ENCODE peak calls at places on chromosomes 13 and 19, in nine cellular contexts. U is Peyer's patch, X is IMR-90, N is esophagus squamous epithelium, V is prostate gland, K is uterus, Z is A549, L is breast epithelium, Q is spleen. H is an unnamed sample.

GRCh38 chr13:24923305-24923640 is 159.3 kb downstream of the RNF17 start:
- DNase-seq in Q (no peak), K (no peak), Z (no peak), X (peak; percentile 75), N (no peak), L (no peak), V (no peak), U (no peak), H (no peak)

GRCh38 chr19:7533925-7534480 is 1.5 kb upstream of the PNPLA6 start:
- DNase-seq in K (peak; percentile 89), Q (peak; percentile 95), U (peak; percentile 88), V (peak; percentile 84), Z (peak; percentile 88), L (peak; percentile 81), X (peak; percentile 85), N (peak; percentile 54), H (peak; percentile 89)

GRCh38 chr13:33798023-33798422 is 19.9 kb upstream of the RFC3 start:
- DNase-seq in N (no peak), Q (no peak), Z (no peak), L (no peak), X (no peak), K (no peak), U (no peak), V (no peak), H (no peak)

GRCh38 chr19:47271949-47272348 is 2.7 kb upstream of the INAFM1 start:
- DNase-seq in Z (no peak), N (no peak), K (no peak), U (no peak), Q (peak; percentile 80), V (no peak), L (no peak), X (no peak), H (no peak)

GRCh38 chr13:54144809-54145208 is 1116.2 kb downstream of the OLFM4 start:
- DNase-seq in K (no peak), N (no peak), V (no peak), Z (no peak), L (no peak), Q (no peak), X (no peak), U (no peak), H (no peak)

GRCh38 chr13:112587767-112588489 is at the start of gene TUBGCP3:
- DNase-seq in U (peak; percentile 68), V (peak; percentile 64), K (peak; percentile 81), L (peak; percentile 53), Z (peak; percentile 82), N (no peak), X (peak; percentile 78), Q (peak; percentile 97), H (peak; percentile 90)

GRCh38 chr13:79229761-79230160 is 176.3 kb downstream of the RBM26 start:
- DNase-seq in L (no peak), Q (no peak), Z (no peak), V (no peak), K (no peak), X (no peak), U (no peak), N (no peak), H (no peak)

GRCh38 chr13:111011899-111012298 is 97.0 kb upstream of the ANKRD10 start:
- DNase-seq in Q (no peak), K (no peak), X (no peak), L (no peak), Z (peak; percentile 4), V (no peak), U (no peak), N (no peak), H (no peak)

GRCh38 chr13:43908156-43909126 is 28.7 kb downstream of the LACC1 start:
- DNase-seq in U (no peak), X (peak; percentile 91), Q (no peak), V (peak; percentile 24), N (no peak), L (no peak), Z (peak; percentile 66), K (no peak), H (no peak)

GRCh38 chr19:58543826-58544590 is at the start of gene TRIM28:
- DNase-seq in Z (peak; percentile 100), Q (peak; percentile 100), K (peak; percentile 100), N (no peak), X (peak; percentile 99), U (peak; percentile 99), V (peak; percentile 98), L (peak; percentile 98), H (peak; percentile 100)

GRCh38 chr19:37896142-37896541 is 10.3 kb downstream of the WDR87 start:
- DNase-seq in Z (no peak), Q (no peak), X (no peak), L (no peak), K (no peak), U (no peak), V (no peak), N (no peak), H (no peak)

GRCh38 chr19:49746206-49746958 is 16.7 kb downstream of the TSKS start:
- DNase-seq in Z (peak; percentile 85), Q (peak; percentile 83), L (peak; percentile 26), U (no peak), V (no peak), X (no peak), K (peak; percentile 51), N (no peak), H (peak; percentile 74)

GRCh38 chr13:71663431-71663830 is 203.6 kb downstream of the DACH1 start:
- DNase-seq in X (no peak), K (no peak), U (no peak), L (no peak), Z (no peak), N (no peak), V (no peak), Q (no peak), H (no peak)

GRCh38 chr13:94188173-94188869 is 291.2 kb downstream of the DCT start:
- DNase-seq in X (no peak), N (no peak), L (no peak), V (no peak), Q (no peak), U (no peak), Z (no peak), K (no peak), H (no peak)

GRCh38 chr19:33193864-33194362 is at the start of gene LRP3:
- DNase-seq in N (no peak), Q (peak; percentile 79), X (peak; percentile 11), U (no peak), V (peak; percentile 38), K (peak; percentile 49), L (no peak), Z (peak; percentile 55), H (peak; percentile 61)
- TF ChIP-seq POLR2A in N (no peak), Q (no peak), X (no peak), U (no peak), V (no peak), K (no peak), L (no peak), Z (peak; percentile 36), H (no peak)

DNA sequence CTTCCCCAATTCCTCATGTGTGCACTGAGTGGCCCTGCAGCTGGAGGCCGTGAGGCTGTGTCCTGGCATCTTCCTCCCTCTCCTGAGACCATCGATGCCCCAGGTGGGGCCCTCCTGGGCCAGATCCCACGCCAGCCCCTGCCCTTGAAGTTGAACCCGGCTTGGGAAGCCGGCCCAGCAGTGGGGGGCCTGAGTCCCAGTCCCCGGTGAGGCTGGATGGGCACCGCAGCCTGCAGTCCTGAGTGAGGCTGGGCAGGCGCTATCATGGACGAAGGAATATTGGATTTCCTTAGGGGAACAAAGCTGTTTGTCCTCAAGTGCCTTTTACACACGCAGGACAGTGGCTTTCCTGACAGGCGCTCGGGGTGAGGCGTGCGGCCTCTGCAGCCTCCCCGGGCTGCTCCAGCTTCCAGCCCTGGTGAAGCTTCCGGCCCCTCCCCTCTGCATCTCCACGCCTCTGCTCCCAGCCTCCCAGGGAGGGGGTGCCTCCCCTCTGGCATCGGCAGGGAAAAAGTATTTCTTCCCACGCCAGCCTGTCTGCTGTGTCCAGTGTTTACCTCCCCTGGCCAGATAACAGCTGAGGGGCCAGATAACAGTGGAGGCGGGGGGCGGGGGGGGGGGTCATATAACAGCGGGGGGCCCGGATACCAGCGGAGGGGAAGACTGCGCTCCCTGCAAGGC is 159.5 kb downstream of the KDM4B start:
- DNase-seq in L (no peak), X (peak; percentile 75), Q (no peak), N (no peak), V (peak; percentile 22), Z (no peak), K (peak; percentile 67), U (no peak), H (peak; percentile 89)
- H3K4me1 ChIP-seq in L (no peaks in the 10 kb centered on the region), X (peaks cover 22% of the 10 kb centered on the region), Q (peaks cover 94% of the 10 kb centered on the region), N (peaks cover 3% of the 10 kb centered on the region), V (peaks cover 9% of the 10 kb centered on the region), Z (no peaks in the 10 kb centered on the region), K (peaks cover 2% of the 10 kb centered on the region), U (peaks cover 14% of the 10 kb centered on the region), H (peaks cover 27% of the 10 kb centered on the region)

GRCh38 chr19:42928896-42929295 is 8.1 kb downstream of the PSG7 start:
- DNase-seq in L (no peak), Z (no peak), U (no peak), N (no peak), V (no peak), X (no peak), Q (no peak), K (no peak), H (no peak)
- H3K9me3 ChIP-seq in L (no peaks in the 10 kb centered on the region), Z (peaks cover 3% of the 10 kb centered on the region), U (no peaks in the 10 kb centered on the region), N (no peaks in the 10 kb centered on the region), V (no peaks in the 10 kb centered on the region), X (no peaks in the 10 kb centered on the region), Q (no peaks in the 10 kb centered on the region), K (no peaks in the 10 kb centered on the region), H (no peaks in the 10 kb centered on the region)

DNA sequence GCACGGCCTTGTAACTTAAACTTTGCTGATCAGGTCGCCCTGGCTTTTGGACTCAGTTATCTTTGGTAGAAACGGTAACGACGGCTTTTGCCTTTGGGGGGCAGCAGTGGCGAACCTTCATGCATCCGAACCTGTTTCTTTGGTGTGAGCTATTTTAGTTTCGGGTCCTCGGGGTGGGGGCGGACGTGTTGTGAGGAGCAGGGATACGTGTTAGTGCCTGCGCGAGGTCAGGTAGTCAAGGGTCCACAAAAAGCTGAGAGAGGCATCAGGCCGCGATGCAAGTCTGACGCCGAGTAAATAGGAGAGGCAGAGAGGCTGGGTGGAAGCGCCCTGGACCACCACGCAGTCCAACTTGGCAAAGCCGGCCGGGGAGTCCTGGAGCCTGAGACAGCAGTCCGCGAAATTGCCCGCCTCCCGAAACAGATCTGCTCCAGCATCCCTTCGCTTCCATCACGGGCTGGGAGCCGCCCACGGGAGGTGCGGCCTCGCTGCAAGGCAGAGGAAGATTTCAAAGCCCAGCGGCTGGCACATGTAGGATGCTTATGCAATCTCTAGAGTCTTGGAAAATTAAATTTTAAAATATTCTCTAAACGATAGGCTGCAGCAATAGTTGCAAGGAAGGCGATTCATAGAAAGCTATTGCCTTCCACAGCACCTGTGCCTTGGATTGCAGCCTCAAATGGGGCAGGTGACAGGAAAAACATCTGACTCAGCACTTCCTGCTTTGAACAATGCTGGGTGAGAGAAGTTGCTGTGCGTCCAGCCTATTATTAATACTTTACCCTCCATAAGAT is 4.6 kb upstream of the TPP2 start:
- DNase-seq in V (peak; percentile 35), N (peak; percentile 32), X (peak; percentile 75), K (peak; percentile 87), L (peak; percentile 44), Q (peak; percentile 90), Z (peak; percentile 64), U (peak; percentile 86), H (peak; percentile 75)
- TF ChIP-seq POLR2A in V (no peak), N (no peak), X (no peak), K (no peak), L (no peak), Q (no peak), Z (no peak), U (no peak), H (no peak)

H was measured in ovary.